ENCODE peak calls at places on chromosome 2, in seven cellular contexts. One of them, this sample, is unnamed.

GRCh38 chr2:5145053-5145452 is 547.1 kb upstream of the SOX11 start:
- DNase-seq in RWPE1: no peak
- DNase-seq in foreskin fibroblast: no peak
- DNase-seq in colonic mucosa: no peak
- DNase-seq in lung: no peak
- DNase-seq in A549: no peak
- DNase-seq in left ventricle myocardium inferior: no peak
- DNase-seq in this sample: no peak

GRCh38 chr2:72092099-72092498 is 55.6 kb downstream of the CYP26B1 start:
- DNase-seq in foreskin fibroblast: no peak
- DNase-seq in A549: no peak
- DNase-seq in left ventricle myocardium inferior: no peak
- DNase-seq in colonic mucosa: peak
- DNase-seq in lung: peak
- DNase-seq in RWPE1: peak
- DNase-seq in this sample: no peak

GRCh38 chr2:42102606-42103450 is 55.0 kb downstream of the PKDCC start:
- DNase-seq in left ventricle myocardium inferior: peak
- DNase-seq in lung: peak
- DNase-seq in A549: no peak
- DNase-seq in foreskin fibroblast: no peak
- DNase-seq in colonic mucosa: peak
- DNase-seq in RWPE1: no peak
- DNase-seq in this sample: no peak

GRCh38 chr2:88521445-88522070 is 69.1 kb upstream of the FOXI3 start:
- DNase-seq in left ventricle myocardium inferior: no peak
- DNase-seq in A549: no peak
- DNase-seq in foreskin fibroblast: peak
- DNase-seq in colonic mucosa: no peak
- DNase-seq in lung: no peak
- DNase-seq in RWPE1: peak
- DNase-seq in this sample: no peak

GRCh38 chr2:221969087-221969829 is 329.5 kb downstream of the PAX3 start:
- DNase-seq in lung: no peak
- DNase-seq in foreskin fibroblast: peak
- DNase-seq in A549: peak
- DNase-seq in left ventricle myocardium inferior: no peak
- DNase-seq in colonic mucosa: no peak
- DNase-seq in RWPE1: peak
- DNase-seq in this sample: no peak

GRCh38 chr2:190540048-190540447 is 5.5 kb upstream of the NEMP2 start:
- DNase-seq in lung: no peak
- DNase-seq in foreskin fibroblast: no peak
- DNase-seq in colonic mucosa: no peak
- DNase-seq in left ventricle myocardium inferior: no peak
- DNase-seq in RWPE1: no peak
- DNase-seq in A549: no peak
- DNase-seq in this sample: no peak

GRCh38 chr2:118979177-118979861 is 37.3 kb downstream of the MARCO start:
- DNase-seq in colonic mucosa: no peak
- DNase-seq in RWPE1: no peak
- DNase-seq in foreskin fibroblast: no peak
- DNase-seq in A549: no peak
- DNase-seq in lung: no peak
- DNase-seq in left ventricle myocardium inferior: no peak
- DNase-seq in this sample: no peak

GRCh38 chr2:147351789-147352188 is 493.0 kb upstream of the ACVR2A start:
- DNase-seq in left ventricle myocardium inferior: no peak
- DNase-seq in foreskin fibroblast: no peak
- DNase-seq in RWPE1: no peak
- DNase-seq in lung: no peak
- DNase-seq in colonic mucosa: no peak
- DNase-seq in A549: no peak
- DNase-seq in this sample: no peak

GRCh38 chr2:238784671-238785527 is 63.0 kb upstream of the TWIST2 start:
- DNase-seq in left ventricle myocardium inferior: peak
- DNase-seq in colonic mucosa: peak
- DNase-seq in foreskin fibroblast: peak
- DNase-seq in lung: peak
- DNase-seq in RWPE1: peak
- DNase-seq in A549: peak
- DNase-seq in this sample: peak

GRCh38 chr2:81870119-81870518 is 1565.6 kb upstream of the LRRTM1 start:
- DNase-seq in foreskin fibroblast: no peak
- DNase-seq in colonic mucosa: no peak
- DNase-seq in left ventricle myocardium inferior: no peak
- DNase-seq in A549: no peak
- DNase-seq in lung: no peak
- DNase-seq in RWPE1: no peak
- DNase-seq in this sample: no peak

GRCh38 chr2:15588329-15588919 is 3.2 kb upstream of the DDX1 start:
- DNase-seq in left ventricle myocardium inferior: no peak
- DNase-seq in A549: peak
- DNase-seq in foreskin fibroblast: peak
- DNase-seq in lung: peak
- DNase-seq in colonic mucosa: peak
- DNase-seq in RWPE1: peak
- DNase-seq in this sample: no peak

GRCh38 chr2:178241852-178242551 is 47.7 kb downstream of the OSBPL6 start:
- DNase-seq in colonic mucosa: peak
- DNase-seq in lung: peak
- DNase-seq in left ventricle myocardium inferior: peak
- DNase-seq in A549: peak
- DNase-seq in foreskin fibroblast: peak
- DNase-seq in RWPE1: peak
- DNase-seq in this sample: peak

GRCh38 chr2:212692466-212692865 is 153.9 kb upstream of the ERBB4 start:
- DNase-seq in left ventricle myocardium inferior: no peak
- DNase-seq in colonic mucosa: no peak
- DNase-seq in A549: no peak
- DNase-seq in RWPE1: no peak
- DNase-seq in foreskin fibroblast: no peak
- DNase-seq in lung: no peak
- DNase-seq in this sample: no peak

GRCh38 chr2:83186050-83186790 is 1272.9 kb downstream of the SUCLG1 start:
- DNase-seq in left ventricle myocardium inferior: no peak
- DNase-seq in foreskin fibroblast: no peak
- DNase-seq in RWPE1: no peak
- DNase-seq in A549: no peak
- DNase-seq in lung: no peak
- DNase-seq in colonic mucosa: no peak
- DNase-seq in this sample: no peak

GRCh38 chr2:200042102-200042735 is 86.8 kb downstream of the MAIP1 start:
- DNase-seq in foreskin fibroblast: peak
- DNase-seq in A549: no peak
- DNase-seq in colonic mucosa: no peak
- DNase-seq in lung: no peak
- DNase-seq in RWPE1: peak
- DNase-seq in left ventricle myocardium inferior: no peak
- DNase-seq in this sample: peak

GRCh38 chr2:200584639-200585038 is 1.2 kb upstream of the AOX1 start:
- DNase-seq in colonic mucosa: no peak
- DNase-seq in A549: no peak
- DNase-seq in lung: no peak
- DNase-seq in foreskin fibroblast: no peak
- DNase-seq in left ventricle myocardium inferior: no peak
- DNase-seq in RWPE1: no peak
- DNase-seq in this sample: no peak

GRCh38 chr2:105744091-105744908 is 412 bp upstream of the NCK2 start:
- DNase-seq in RWPE1: peak
- DNase-seq in left ventricle myocardium inferior: peak
- DNase-seq in colonic mucosa: peak
- DNase-seq in A549: peak
- DNase-seq in lung: peak
- DNase-seq in foreskin fibroblast: peak
- DNase-seq in this sample: no peak

DNA sequence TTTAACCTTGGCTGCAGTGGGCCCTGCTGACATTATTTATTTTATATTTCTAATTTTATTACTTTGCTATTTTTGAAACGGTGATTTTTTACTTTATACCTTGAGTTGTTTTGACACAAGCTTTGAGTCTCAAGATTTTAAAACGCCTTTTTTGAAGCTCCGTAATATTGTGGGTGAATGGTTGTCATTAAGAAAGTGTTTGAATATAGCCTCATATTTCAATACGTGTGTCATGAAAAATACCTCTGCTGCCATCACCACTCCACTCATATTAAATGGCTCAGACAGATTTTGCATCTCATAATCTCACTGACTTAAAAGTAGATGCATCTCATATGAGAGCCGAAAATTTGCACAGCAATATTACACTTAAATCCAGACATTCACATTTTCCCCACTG is 106.6 kb downstream of the CTNNA2 start:
- DNase-seq in RWPE1: no peak
- DNase-seq in lung: no peak
- DNase-seq in A549: no peak
- DNase-seq in left ventricle myocardium inferior: no peak
- DNase-seq in foreskin fibroblast: no peak
- DNase-seq in colonic mucosa: no peak
- DNase-seq in this sample: no peak
- TF ChIP-seq CTCF in RWPE1: no peak
- TF ChIP-seq CTCF in lung: no peak
- TF ChIP-seq CTCF in A549: no peak
- TF ChIP-seq CTCF in left ventricle myocardium inferior: no peak
- TF ChIP-seq CTCF in foreskin fibroblast: no peak
- TF ChIP-seq CTCF in colonic mucosa: no peak
- TF ChIP-seq CTCF in this sample: no peak

GRCh38 chr2:122205637-122206036 is 450.2 kb downstream of the TSN start:
- DNase-seq in left ventricle myocardium inferior: no peak
- DNase-seq in A549: no peak
- DNase-seq in lung: no peak
- DNase-seq in RWPE1: no peak
- DNase-seq in colonic mucosa: no peak
- DNase-seq in foreskin fibroblast: no peak
- DNase-seq in this sample: no peak

GRCh38 chr2:122206101-122206500 is 450.6 kb downstream of the TSN start:
- DNase-seq in left ventricle myocardium inferior: no peak
- DNase-seq in colonic mucosa: no peak
- DNase-seq in A549: no peak
- DNase-seq in RWPE1: no peak
- DNase-seq in lung: no peak
- DNase-seq in foreskin fibroblast: no peak
- DNase-seq in this sample: no peak

GRCh38 chr2:122209377-122209776 is 453.9 kb downstream of the TSN start:
- DNase-seq in left ventricle myocardium inferior: no peak
- DNase-seq in RWPE1: no peak
- DNase-seq in colonic mucosa: no peak
- DNase-seq in foreskin fibroblast: no peak
- DNase-seq in lung: no peak
- DNase-seq in A549: no peak
- DNase-seq in this sample: no peak

GRCh38 chr2:122203523-122203922 is 448.1 kb downstream of the TSN start:
- DNase-seq in lung: no peak
- DNase-seq in RWPE1: peak
- DNase-seq in A549: no peak
- DNase-seq in left ventricle myocardium inferior: no peak
- DNase-seq in foreskin fibroblast: peak
- DNase-seq in colonic mucosa: no peak
- DNase-seq in this sample: peak
- TF ChIP-seq CTCF in lung: no peak
- TF ChIP-seq CTCF in RWPE1: no peak
- TF ChIP-seq CTCF in A549: no peak
- TF ChIP-seq CTCF in left ventricle myocardium inferior: no peak
- TF ChIP-seq CTCF in foreskin fibroblast: no peak
- TF ChIP-seq CTCF in colonic mucosa: no peak
- TF ChIP-seq CTCF in this sample: no peak

GRCh38 chr2:237686659-237687136 is 59.3 kb downstream of the LRRFIP1 start:
- DNase-seq in A549: no peak
- DNase-seq in left ventricle myocardium inferior: peak
- DNase-seq in foreskin fibroblast: no peak
- DNase-seq in RWPE1: no peak
- DNase-seq in colonic mucosa: no peak
- DNase-seq in lung: no peak
- DNase-seq in this sample: no peak
- TF ChIP-seq CTCF in A549: peak
- TF ChIP-seq CTCF in left ventricle myocardium inferior: peak
- TF ChIP-seq CTCF in foreskin fibroblast: peak
- TF ChIP-seq CTCF in RWPE1: no peak
- TF ChIP-seq CTCF in colonic mucosa: no peak
- TF ChIP-seq CTCF in lung: no peak
- TF ChIP-seq CTCF in this sample: peak

GRCh38 chr2:204561771-204562170 is 16.5 kb downstream of the PARD3B start:
- DNase-seq in foreskin fibroblast: no peak
- DNase-seq in RWPE1: no peak
- DNase-seq in colonic mucosa: no peak
- DNase-seq in left ventricle myocardium inferior: no peak
- DNase-seq in lung: no peak
- DNase-seq in A549: no peak
- DNase-seq in this sample: no peak
- TF ChIP-seq CTCF in foreskin fibroblast: no peak
- TF ChIP-seq CTCF in RWPE1: no peak
- TF ChIP-seq CTCF in colonic mucosa: no peak
- TF ChIP-seq CTCF in left ventricle myocardium inferior: no peak
- TF ChIP-seq CTCF in lung: no peak
- TF ChIP-seq CTCF in A549: no peak
- TF ChIP-seq CTCF in this sample: no peak

GRCh38 chr2:154375625-154376020 is 322.9 kb upstream of the KCNJ3 start:
- DNase-seq in A549: peak
- DNase-seq in lung: no peak
- DNase-seq in RWPE1: peak
- DNase-seq in left ventricle myocardium inferior: no peak
- DNase-seq in foreskin fibroblast: no peak
- DNase-seq in colonic mucosa: no peak
- DNase-seq in this sample: peak
- TF ChIP-seq CTCF in A549: peak
- TF ChIP-seq CTCF in lung: no peak
- TF ChIP-seq CTCF in RWPE1: peak
- TF ChIP-seq CTCF in left ventricle myocardium inferior: peak
- TF ChIP-seq CTCF in foreskin fibroblast: no peak
- TF ChIP-seq CTCF in colonic mucosa: no peak
- TF ChIP-seq CTCF in this sample: peak

GRCh38 chr2:219561179-219562048 is 9.9 kb downstream of the OBSL1 start:
- DNase-seq in left ventricle myocardium inferior: no peak
- DNase-seq in foreskin fibroblast: no peak
- DNase-seq in lung: no peak
- DNase-seq in RWPE1: no peak
- DNase-seq in colonic mucosa: no peak
- DNase-seq in A549: no peak
- DNase-seq in this sample: no peak
- TF ChIP-seq CTCF in left ventricle myocardium inferior: no peak
- TF ChIP-seq CTCF in foreskin fibroblast: no peak
- TF ChIP-seq CTCF in lung: no peak
- TF ChIP-seq CTCF in RWPE1: no peak
- TF ChIP-seq CTCF in colonic mucosa: no peak
- TF ChIP-seq CTCF in A549: no peak
- TF ChIP-seq CTCF in this sample: no peak

This sample was measured in AG09319.